ENCODE peak calls at places on chromosome 21, in eight cellular contexts. One of them, this sample, is unnamed.

GRCh38 chr21:43954896-43955295 is 57.2 kb upstream of the TRAPPC10 start:
- DNase-seq in body of pancreas: no peak
- DNase-seq in psoas muscle: no peak
- DNase-seq in right cardiac atrium: no peak
- DNase-seq in heart right ventricle: no peak
- DNase-seq in adrenal gland: no peak
- DNase-seq in CD4-positive, alpha-beta T cell: no peak
- DNase-seq in CD4-positive, CD25-positive, alpha-beta regulatory T cell: no peak
- DNase-seq in this sample: no peak

GRCh38 chr21:43913928-43914327 is 48.9 kb downstream of the AGPAT3 start:
- DNase-seq in adrenal gland: peak; percentile 74
- DNase-seq in body of pancreas: no peak
- DNase-seq in CD4-positive, alpha-beta T cell: no peak
- DNase-seq in CD4-positive, CD25-positive, alpha-beta regulatory T cell: no peak
- DNase-seq in psoas muscle: no peak
- DNase-seq in heart right ventricle: no peak
- DNase-seq in right cardiac atrium: no peak
- DNase-seq in this sample: no peak

GRCh38 chr21:31235671-31236450 is 108.2 kb downstream of the TIAM1 start:
- DNase-seq in CD4-positive, alpha-beta T cell: no peak
- DNase-seq in CD4-positive, CD25-positive, alpha-beta regulatory T cell: no peak
- DNase-seq in adrenal gland: no peak
- DNase-seq in right cardiac atrium: no peak
- DNase-seq in heart right ventricle: no peak
- DNase-seq in body of pancreas: no peak
- DNase-seq in psoas muscle: no peak
- DNase-seq in this sample: no peak

GRCh38 chr21:33348728-33349127 is 24.0 kb downstream of the IFNAR1 start:
- DNase-seq in heart right ventricle: no peak
- DNase-seq in psoas muscle: no peak
- DNase-seq in right cardiac atrium: no peak
- DNase-seq in body of pancreas: no peak
- DNase-seq in adrenal gland: no peak
- DNase-seq in CD4-positive, alpha-beta T cell: no peak
- DNase-seq in CD4-positive, CD25-positive, alpha-beta regulatory T cell: no peak
- DNase-seq in this sample: no peak

GRCh38 chr21:16022121-16022520 is 292.3 kb downstream of the USP25 start:
- DNase-seq in CD4-positive, CD25-positive, alpha-beta regulatory T cell: no peak
- DNase-seq in psoas muscle: no peak
- DNase-seq in body of pancreas: no peak
- DNase-seq in right cardiac atrium: no peak
- DNase-seq in heart right ventricle: no peak
- DNase-seq in adrenal gland: no peak
- DNase-seq in CD4-positive, alpha-beta T cell: no peak
- DNase-seq in this sample: no peak

GRCh38 chr21:27647921-27648320 is 681.0 kb upstream of the ADAMTS5 start:
- DNase-seq in adrenal gland: no peak
- DNase-seq in heart right ventricle: no peak
- DNase-seq in CD4-positive, CD25-positive, alpha-beta regulatory T cell: no peak
- DNase-seq in right cardiac atrium: no peak
- DNase-seq in body of pancreas: no peak
- DNase-seq in psoas muscle: no peak
- DNase-seq in CD4-positive, alpha-beta T cell: no peak
- DNase-seq in this sample: no peak

GRCh38 chr21:29295066-29295650 is 3.6 kb upstream of the BACH1 start:
- DNase-seq in adrenal gland: no peak
- DNase-seq in right cardiac atrium: no peak
- DNase-seq in heart right ventricle: no peak
- DNase-seq in body of pancreas: no peak
- DNase-seq in psoas muscle: no peak
- DNase-seq in CD4-positive, CD25-positive, alpha-beta regulatory T cell: peak; percentile 76
- DNase-seq in CD4-positive, alpha-beta T cell: peak; percentile 26
- DNase-seq in this sample: peak; percentile 18

GRCh38 chr21:34022557-34023335 is 50.6 kb upstream of the MRPS6 start:
- DNase-seq in adrenal gland: no peak
- DNase-seq in CD4-positive, CD25-positive, alpha-beta regulatory T cell: no peak
- DNase-seq in CD4-positive, alpha-beta T cell: peak; percentile 15
- DNase-seq in psoas muscle: no peak
- DNase-seq in body of pancreas: no peak
- DNase-seq in heart right ventricle: no peak
- DNase-seq in right cardiac atrium: no peak
- DNase-seq in this sample: no peak

GRCh38 chr21:46220847-46221246 is 7.7 kb downstream of the LSS start:
- DNase-seq in CD4-positive, alpha-beta T cell: no peak
- DNase-seq in right cardiac atrium: no peak
- DNase-seq in CD4-positive, CD25-positive, alpha-beta regulatory T cell: no peak
- DNase-seq in heart right ventricle: no peak
- DNase-seq in body of pancreas: no peak
- DNase-seq in adrenal gland: no peak
- DNase-seq in psoas muscle: no peak
- DNase-seq in this sample: no peak

GRCh38 chr21:37712204-37712934 is 203.9 kb downstream of the KCNJ6 start:
- DNase-seq in psoas muscle: peak; percentile 65
- DNase-seq in body of pancreas: peak; percentile 69
- DNase-seq in heart right ventricle: peak; percentile 59
- DNase-seq in adrenal gland: peak; percentile 50
- DNase-seq in CD4-positive, CD25-positive, alpha-beta regulatory T cell: no peak
- DNase-seq in right cardiac atrium: peak; percentile 63
- DNase-seq in CD4-positive, alpha-beta T cell: peak; percentile 6
- DNase-seq in this sample: no peak

GRCh38 chr21:24375201-24375600 is 1232.1 kb downstream of the MRPL39 start:
- DNase-seq in heart right ventricle: no peak
- DNase-seq in right cardiac atrium: no peak
- DNase-seq in CD4-positive, CD25-positive, alpha-beta regulatory T cell: no peak
- DNase-seq in CD4-positive, alpha-beta T cell: peak; percentile 2
- DNase-seq in psoas muscle: peak; percentile 22
- DNase-seq in adrenal gland: peak; percentile 11
- DNase-seq in body of pancreas: no peak
- DNase-seq in this sample: no peak

GRCh38 chr21:33428669-33429068 is 25.5 kb downstream of the IFNGR2 start:
- DNase-seq in CD4-positive, alpha-beta T cell: no peak
- DNase-seq in adrenal gland: no peak
- DNase-seq in right cardiac atrium: peak; percentile 37
- DNase-seq in heart right ventricle: no peak
- DNase-seq in body of pancreas: no peak
- DNase-seq in psoas muscle: no peak
- DNase-seq in CD4-positive, CD25-positive, alpha-beta regulatory T cell: no peak
- DNase-seq in this sample: no peak

GRCh38 chr21:33401617-33401967 is 1.6 kb upstream of the IFNGR2 start:
- DNase-seq in body of pancreas: no peak
- DNase-seq in CD4-positive, alpha-beta T cell: no peak
- DNase-seq in psoas muscle: no peak
- DNase-seq in right cardiac atrium: no peak
- DNase-seq in adrenal gland: no peak
- DNase-seq in heart right ventricle: no peak
- DNase-seq in CD4-positive, CD25-positive, alpha-beta regulatory T cell: no peak
- DNase-seq in this sample: no peak

GRCh38 chr21:26177741-26178452 is 7.3 kb upstream of the APP start:
- DNase-seq in CD4-positive, alpha-beta T cell: no peak
- DNase-seq in right cardiac atrium: no peak
- DNase-seq in CD4-positive, CD25-positive, alpha-beta regulatory T cell: no peak
- DNase-seq in psoas muscle: no peak
- DNase-seq in adrenal gland: no peak
- DNase-seq in body of pancreas: no peak
- DNase-seq in heart right ventricle: no peak
- DNase-seq in this sample: no peak

GRCh38 chr21:45981641-45982255 is at the start of gene COL6A1:
- DNase-seq in psoas muscle: peak; percentile 85
- DNase-seq in CD4-positive, CD25-positive, alpha-beta regulatory T cell: no peak
- DNase-seq in body of pancreas: peak; percentile 76
- DNase-seq in adrenal gland: peak; percentile 68
- DNase-seq in CD4-positive, alpha-beta T cell: peak; percentile 43
- DNase-seq in right cardiac atrium: peak; percentile 75
- DNase-seq in heart right ventricle: peak; percentile 78
- DNase-seq in this sample: no peak

GRCh38 chr21:46190491-46191131 is 6.4 kb upstream of the SPATC1L start:
- DNase-seq in psoas muscle: no peak
- DNase-seq in body of pancreas: no peak
- DNase-seq in CD4-positive, CD25-positive, alpha-beta regulatory T cell: no peak
- DNase-seq in CD4-positive, alpha-beta T cell: no peak
- DNase-seq in heart right ventricle: no peak
- DNase-seq in right cardiac atrium: no peak
- DNase-seq in adrenal gland: peak; percentile 14
- DNase-seq in this sample: no peak

GRCh38 chr21:34688145-34688544 is 19.4 kb downstream of the CLIC6 start:
- DNase-seq in body of pancreas: no peak
- DNase-seq in right cardiac atrium: no peak
- DNase-seq in CD4-positive, CD25-positive, alpha-beta regulatory T cell: no peak
- DNase-seq in heart right ventricle: no peak
- DNase-seq in CD4-positive, alpha-beta T cell: no peak
- DNase-seq in adrenal gland: no peak
- DNase-seq in psoas muscle: peak; percentile 69
- DNase-seq in this sample: peak; percentile 28

GRCh38 chr21:46096997-46097825 is 701 bp upstream of the COL6A2 start:
- DNase-seq in right cardiac atrium: peak; percentile 31
- DNase-seq in CD4-positive, alpha-beta T cell: no peak
- DNase-seq in adrenal gland: peak; percentile 11
- DNase-seq in body of pancreas: peak; percentile 11
- DNase-seq in CD4-positive, CD25-positive, alpha-beta regulatory T cell: no peak
- DNase-seq in heart right ventricle: peak; percentile 17
- DNase-seq in psoas muscle: peak; percentile 53
- DNase-seq in this sample: peak; percentile 7

GRCh38 chr21:44927587-44928461 is 7.1 kb upstream of the ITGB2 start:
- DNase-seq in body of pancreas: no peak
- DNase-seq in CD4-positive, CD25-positive, alpha-beta regulatory T cell: peak; percentile 78
- DNase-seq in psoas muscle: peak; percentile 61
- DNase-seq in right cardiac atrium: peak; percentile 7
- DNase-seq in adrenal gland: no peak
- DNase-seq in CD4-positive, alpha-beta T cell: peak; percentile 93
- DNase-seq in heart right ventricle: peak; percentile 57
- DNase-seq in this sample: peak; percentile 78

GRCh38 chr21:34266322-34266721 is 97.5 kb upstream of the KCNE2 start:
- DNase-seq in heart right ventricle: no peak
- DNase-seq in adrenal gland: no peak
- DNase-seq in right cardiac atrium: no peak
- DNase-seq in body of pancreas: no peak
- DNase-seq in CD4-positive, alpha-beta T cell: no peak
- DNase-seq in CD4-positive, CD25-positive, alpha-beta regulatory T cell: no peak
- DNase-seq in psoas muscle: no peak
- DNase-seq in this sample: no peak

GRCh38 chr21:29379517-29380054 is 80.9 kb downstream of the BACH1 start:
- DNase-seq in heart right ventricle: no peak
- DNase-seq in adrenal gland: no peak
- DNase-seq in CD4-positive, alpha-beta T cell: no peak
- DNase-seq in psoas muscle: no peak
- DNase-seq in CD4-positive, CD25-positive, alpha-beta regulatory T cell: no peak
- DNase-seq in right cardiac atrium: no peak
- DNase-seq in body of pancreas: no peak
- DNase-seq in this sample: no peak

GRCh38 chr21:17461014-17461413 is 51.8 kb upstream of the CXADR start:
- DNase-seq in psoas muscle: no peak
- DNase-seq in heart right ventricle: no peak
- DNase-seq in CD4-positive, CD25-positive, alpha-beta regulatory T cell: no peak
- DNase-seq in body of pancreas: peak; percentile 64
- DNase-seq in CD4-positive, alpha-beta T cell: no peak
- DNase-seq in right cardiac atrium: peak; percentile 45
- DNase-seq in adrenal gland: peak; percentile 79
- DNase-seq in this sample: no peak

DNA sequence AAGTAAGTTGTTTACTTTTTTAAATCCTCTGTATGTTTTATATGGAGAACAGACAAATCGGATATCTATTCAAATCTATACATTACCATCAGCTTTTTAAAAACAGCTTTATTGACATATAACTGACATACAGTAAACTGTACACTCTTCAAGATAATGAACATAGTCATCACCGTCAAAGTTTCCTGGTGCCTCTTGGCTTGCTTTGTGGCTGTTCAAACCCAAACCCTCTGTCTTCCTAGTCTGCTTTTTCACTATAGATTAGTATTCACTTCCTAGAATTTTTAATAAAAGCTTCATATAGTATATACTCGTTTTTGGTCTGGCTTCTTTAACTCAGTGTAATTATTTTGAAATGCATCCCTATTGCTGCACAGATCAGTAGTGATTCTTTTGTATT is 56.4 kb upstream of the TPTE start:
- DNase-seq in right cardiac atrium: no peak
- DNase-seq in adrenal gland: no peak
- DNase-seq in heart right ventricle: no peak
- DNase-seq in CD4-positive, CD25-positive, alpha-beta regulatory T cell: no peak
- DNase-seq in CD4-positive, alpha-beta T cell: no peak
- DNase-seq in psoas muscle: no peak
- DNase-seq in body of pancreas: no peak
- DNase-seq in this sample: no peak
- H3K9me3 ChIP-seq in right cardiac atrium: no peaks in the 10 kb centered on the region
- H3K9me3 ChIP-seq in adrenal gland: no peaks in the 10 kb centered on the region
- H3K9me3 ChIP-seq in heart right ventricle: no peaks in the 10 kb centered on the region
- H3K9me3 ChIP-seq in CD4-positive, CD25-positive, alpha-beta regulatory T cell: peaks cover 46% of the 10 kb centered on the region
- H3K9me3 ChIP-seq in CD4-positive, alpha-beta T cell: peaks cover 36% of the 10 kb centered on the region
- H3K9me3 ChIP-seq in psoas muscle: no peaks in the 10 kb centered on the region
- H3K9me3 ChIP-seq in body of pancreas: no peaks in the 10 kb centered on the region
- H3K9me3 ChIP-seq in this sample: no peaks in the 10 kb centered on the region

DNA sequence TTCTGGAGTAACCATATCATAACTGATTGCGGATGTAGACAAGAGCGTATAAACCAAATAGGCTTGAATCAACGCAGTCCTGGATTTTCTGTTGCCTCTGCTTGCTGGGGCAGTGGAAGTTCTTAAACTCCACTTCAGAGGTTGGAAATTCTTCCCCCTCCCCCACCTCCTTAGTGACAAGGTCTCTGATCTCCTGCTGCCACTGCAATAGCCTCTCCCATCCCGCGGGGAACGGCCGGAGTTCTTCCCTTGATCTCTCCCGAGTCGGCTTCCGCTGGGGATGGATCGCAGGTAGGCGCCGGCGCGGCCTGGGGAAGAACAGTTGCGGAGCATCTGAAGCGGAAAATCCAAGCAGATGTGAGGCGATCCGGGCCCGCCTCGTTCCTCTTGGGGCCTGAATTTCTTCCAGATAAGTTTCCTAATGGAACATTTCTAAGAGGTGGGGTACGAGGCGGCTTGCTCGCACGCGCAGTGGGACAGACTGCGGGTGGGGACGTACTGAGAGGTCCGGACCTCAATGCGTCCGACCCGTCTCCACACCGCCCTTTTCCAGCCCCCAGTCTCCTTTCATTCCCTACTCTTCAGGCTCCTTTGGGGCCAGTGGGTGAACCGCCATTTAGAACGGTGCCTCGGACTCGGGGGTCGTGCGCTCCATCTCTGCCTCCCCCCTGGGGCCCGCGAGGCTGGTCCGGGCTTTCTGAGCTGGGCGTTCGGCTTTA is 3.1 kb upstream of the SIM2 start:
- DNase-seq in adrenal gland: no peak
- DNase-seq in CD4-positive, alpha-beta T cell: no peak
- DNase-seq in right cardiac atrium: no peak
- DNase-seq in CD4-positive, CD25-positive, alpha-beta regulatory T cell: no peak
- DNase-seq in heart right ventricle: no peak
- DNase-seq in psoas muscle: no peak
- DNase-seq in body of pancreas: no peak
- DNase-seq in this sample: no peak
- H3K9me3 ChIP-seq in adrenal gland: no peaks in the 10 kb centered on the region
- H3K9me3 ChIP-seq in CD4-positive, alpha-beta T cell: no peaks in the 10 kb centered on the region
- H3K9me3 ChIP-seq in right cardiac atrium: no peaks in the 10 kb centered on the region
- H3K9me3 ChIP-seq in CD4-positive, CD25-positive, alpha-beta regulatory T cell: no peaks in the 10 kb centered on the region
- H3K9me3 ChIP-seq in heart right ventricle: no peaks in the 10 kb centered on the region
- H3K9me3 ChIP-seq in psoas muscle: no peaks in the 10 kb centered on the region
- H3K9me3 ChIP-seq in body of pancreas: no peaks in the 10 kb centered on the region
- H3K9me3 ChIP-seq in this sample: no peaks in the 10 kb centered on the region

GRCh38 chr21:41234574-41234973 is 66.6 kb downstream of the BACE2 start:
- DNase-seq in right cardiac atrium: no peak
- DNase-seq in body of pancreas: no peak
- DNase-seq in CD4-positive, alpha-beta T cell: no peak
- DNase-seq in heart right ventricle: no peak
- DNase-seq in adrenal gland: no peak
- DNase-seq in psoas muscle: no peak
- DNase-seq in CD4-positive, CD25-positive, alpha-beta regulatory T cell: no peak
- DNase-seq in this sample: no peak
- H3K9me3 ChIP-seq in right cardiac atrium: no peaks in the 10 kb centered on the region
- H3K9me3 ChIP-seq in body of pancreas: no peaks in the 10 kb centered on the region
- H3K9me3 ChIP-seq in CD4-positive, alpha-beta T cell: no peaks in the 10 kb centered on the region
- H3K9me3 ChIP-seq in heart right ventricle: no peaks in the 10 kb centered on the region
- H3K9me3 ChIP-seq in adrenal gland: no peaks in the 10 kb centered on the region
- H3K9me3 ChIP-seq in psoas muscle: no peaks in the 10 kb centered on the region
- H3K9me3 ChIP-seq in CD4-positive, CD25-positive, alpha-beta regulatory T cell: no peaks in the 10 kb centered on the region
- H3K9me3 ChIP-seq in this sample: no peaks in the 10 kb centered on the region

GRCh38 chr21:9758141-9758540 is 763.2 kb upstream of the TPTE start:
- DNase-seq in CD4-positive, alpha-beta T cell: no peak
- DNase-seq in adrenal gland: no peak
- DNase-seq in CD4-positive, CD25-positive, alpha-beta regulatory T cell: no peak
- DNase-seq in psoas muscle: no peak
- DNase-seq in right cardiac atrium: no peak
- DNase-seq in heart right ventricle: no peak
- DNase-seq in body of pancreas: no peak
- DNase-seq in this sample: no peak
- H3K9me3 ChIP-seq in CD4-positive, alpha-beta T cell: peaks cover 24% of the 10 kb centered on the region
- H3K9me3 ChIP-seq in adrenal gland: no peaks in the 10 kb centered on the region
- H3K9me3 ChIP-seq in CD4-positive, CD25-positive, alpha-beta regulatory T cell: peaks cover 44% of the 10 kb centered on the region
- H3K9me3 ChIP-seq in psoas muscle: peaks cover 3% of the 10 kb centered on the region
- H3K9me3 ChIP-seq in right cardiac atrium: no peaks in the 10 kb centered on the region
- H3K9me3 ChIP-seq in heart right ventricle: no peaks in the 10 kb centered on the region
- H3K9me3 ChIP-seq in body of pancreas: no peaks in the 10 kb centered on the region
- H3K9me3 ChIP-seq in this sample: peaks cover 3% of the 10 kb centered on the region